ENCODE peak calls at places on chromosomes 5 and 9, in seven cellular contexts. One of them, this sample, is unnamed.

GRCh38 chr9:23567756-23568155 is 258.3 kb downstream of the ELAVL2 start:
- DNase-seq in globus pallidus: no peak
- DNase-seq in cardiac septum: no peak
- DNase-seq in activated T-cell treated with anti-CD3 and anti-CD28 coated beads, Interleukin-2, amount 50 U/mL, for 1 hour: no peak
- DNase-seq in NCI-H2171 treated with DMSO at 0.1 percent for 48 hours: no peak
- DNase-seq in DMS 273 treated with DMSO at 0.1 percent for 48 hours: no peak
- DNase-seq in Ammon's horn: no peak
- DNase-seq in this sample: no peak

GRCh38 chr5:158483202-158483870 is 616.4 kb downstream of the EBF1 start:
- DNase-seq in Ammon's horn: no peak
- DNase-seq in activated T-cell treated with anti-CD3 and anti-CD28 coated beads, Interleukin-2, amount 50 U/mL, for 1 hour: no peak
- DNase-seq in cardiac septum: no peak
- DNase-seq in NCI-H2171 treated with DMSO at 0.1 percent for 48 hours: no peak
- DNase-seq in globus pallidus: no peak
- DNase-seq in DMS 273 treated with DMSO at 0.1 percent for 48 hours: no peak
- DNase-seq in this sample: no peak

GRCh38 chr5:371811-372555 is 50.5 kb downstream of the AHRR start:
- DNase-seq in NCI-H2171 treated with DMSO at 0.1 percent for 48 hours: peak
- DNase-seq in activated T-cell treated with anti-CD3 and anti-CD28 coated beads, Interleukin-2, amount 50 U/mL, for 1 hour: no peak
- DNase-seq in cardiac septum: peak
- DNase-seq in globus pallidus: no peak
- DNase-seq in Ammon's horn: no peak
- DNase-seq in DMS 273 treated with DMSO at 0.1 percent for 48 hours: no peak
- DNase-seq in this sample: no peak

GRCh38 chr9:132949709-132950108 is 5.3 kb upstream of the TSC1 start:
- DNase-seq in globus pallidus: no peak
- DNase-seq in DMS 273 treated with DMSO at 0.1 percent for 48 hours: no peak
- DNase-seq in activated T-cell treated with anti-CD3 and anti-CD28 coated beads, Interleukin-2, amount 50 U/mL, for 1 hour: no peak
- DNase-seq in NCI-H2171 treated with DMSO at 0.1 percent for 48 hours: no peak
- DNase-seq in cardiac septum: no peak
- DNase-seq in Ammon's horn: no peak
- DNase-seq in this sample: no peak

GRCh38 chr9:13144176-13144820 is 135.2 kb downstream of the MPDZ start:
- DNase-seq in activated T-cell treated with anti-CD3 and anti-CD28 coated beads, Interleukin-2, amount 50 U/mL, for 1 hour: no peak
- DNase-seq in Ammon's horn: peak
- DNase-seq in NCI-H2171 treated with DMSO at 0.1 percent for 48 hours: no peak
- DNase-seq in DMS 273 treated with DMSO at 0.1 percent for 48 hours: no peak
- DNase-seq in globus pallidus: peak
- DNase-seq in cardiac septum: no peak
- DNase-seq in this sample: no peak

GRCh38 chr5:133921899-133922468 is 46.4 kb downstream of the C5orf15 start:
- DNase-seq in cardiac septum: no peak
- DNase-seq in globus pallidus: no peak
- DNase-seq in Ammon's horn: no peak
- DNase-seq in DMS 273 treated with DMSO at 0.1 percent for 48 hours: no peak
- DNase-seq in NCI-H2171 treated with DMSO at 0.1 percent for 48 hours: peak
- DNase-seq in activated T-cell treated with anti-CD3 and anti-CD28 coated beads, Interleukin-2, amount 50 U/mL, for 1 hour: no peak
- DNase-seq in this sample: no peak

GRCh38 chr9:98096091-98096490 is 22.9 kb downstream of the TRIM14 start:
- DNase-seq in Ammon's horn: no peak
- DNase-seq in DMS 273 treated with DMSO at 0.1 percent for 48 hours: no peak
- DNase-seq in cardiac septum: no peak
- DNase-seq in NCI-H2171 treated with DMSO at 0.1 percent for 48 hours: no peak
- DNase-seq in globus pallidus: no peak
- DNase-seq in activated T-cell treated with anti-CD3 and anti-CD28 coated beads, Interleukin-2, amount 50 U/mL, for 1 hour: no peak
- DNase-seq in this sample: no peak

GRCh38 chr9:9003184-9003583 is 1203.6 kb upstream of the DMAC1 start:
- DNase-seq in Ammon's horn: peak
- DNase-seq in activated T-cell treated with anti-CD3 and anti-CD28 coated beads, Interleukin-2, amount 50 U/mL, for 1 hour: no peak
- DNase-seq in cardiac septum: no peak
- DNase-seq in NCI-H2171 treated with DMSO at 0.1 percent for 48 hours: peak
- DNase-seq in globus pallidus: peak
- DNase-seq in DMS 273 treated with DMSO at 0.1 percent for 48 hours: no peak
- DNase-seq in this sample: no peak

GRCh38 chr9:109880276-109881169 is 100.5 kb downstream of the PALM2AKAP2 start:
- DNase-seq in Ammon's horn: no peak
- DNase-seq in activated T-cell treated with anti-CD3 and anti-CD28 coated beads, Interleukin-2, amount 50 U/mL, for 1 hour: no peak
- DNase-seq in NCI-H2171 treated with DMSO at 0.1 percent for 48 hours: peak
- DNase-seq in globus pallidus: no peak
- DNase-seq in DMS 273 treated with DMSO at 0.1 percent for 48 hours: no peak
- DNase-seq in cardiac septum: no peak
- DNase-seq in this sample: no peak

GRCh38 chr9:14687042-14687719 is 6.1 kb downstream of the ZDHHC21 start:
- DNase-seq in activated T-cell treated with anti-CD3 and anti-CD28 coated beads, Interleukin-2, amount 50 U/mL, for 1 hour: no peak
- DNase-seq in DMS 273 treated with DMSO at 0.1 percent for 48 hours: no peak
- DNase-seq in Ammon's horn: no peak
- DNase-seq in cardiac septum: no peak
- DNase-seq in NCI-H2171 treated with DMSO at 0.1 percent for 48 hours: no peak
- DNase-seq in globus pallidus: no peak
- DNase-seq in this sample: no peak

GRCh38 chr9:76109953-76110352 is 219.5 kb downstream of the PCSK5 start:
- DNase-seq in Ammon's horn: peak
- DNase-seq in NCI-H2171 treated with DMSO at 0.1 percent for 48 hours: no peak
- DNase-seq in globus pallidus: peak
- DNase-seq in activated T-cell treated with anti-CD3 and anti-CD28 coated beads, Interleukin-2, amount 50 U/mL, for 1 hour: no peak
- DNase-seq in DMS 273 treated with DMSO at 0.1 percent for 48 hours: no peak
- DNase-seq in cardiac septum: no peak
- DNase-seq in this sample: no peak

GRCh38 chr9:90956026-90956810 is 154.6 kb downstream of the SYK start:
- DNase-seq in activated T-cell treated with anti-CD3 and anti-CD28 coated beads, Interleukin-2, amount 50 U/mL, for 1 hour: no peak
- DNase-seq in cardiac septum: no peak
- DNase-seq in NCI-H2171 treated with DMSO at 0.1 percent for 48 hours: no peak
- DNase-seq in globus pallidus: no peak
- DNase-seq in DMS 273 treated with DMSO at 0.1 percent for 48 hours: no peak
- DNase-seq in Ammon's horn: no peak
- DNase-seq in this sample: peak

GRCh38 chr9:107131108-107131799 is 151.8 kb upstream of the RAD23B start:
- DNase-seq in DMS 273 treated with DMSO at 0.1 percent for 48 hours: no peak
- DNase-seq in NCI-H2171 treated with DMSO at 0.1 percent for 48 hours: peak
- DNase-seq in cardiac septum: no peak
- DNase-seq in activated T-cell treated with anti-CD3 and anti-CD28 coated beads, Interleukin-2, amount 50 U/mL, for 1 hour: no peak
- DNase-seq in Ammon's horn: peak
- DNase-seq in globus pallidus: no peak
- DNase-seq in this sample: no peak

GRCh38 chr5:69335341-69335975 is 2.9 kb upstream of the CCDC125 start:
- DNase-seq in globus pallidus: no peak
- DNase-seq in cardiac septum: no peak
- DNase-seq in DMS 273 treated with DMSO at 0.1 percent for 48 hours: no peak
- DNase-seq in NCI-H2171 treated with DMSO at 0.1 percent for 48 hours: no peak
- DNase-seq in Ammon's horn: no peak
- DNase-seq in activated T-cell treated with anti-CD3 and anti-CD28 coated beads, Interleukin-2, amount 50 U/mL, for 1 hour: no peak
- DNase-seq in this sample: no peak

GRCh38 chr5:152462021-152462721 is 57.1 kb upstream of the NMUR2 start:
- DNase-seq in cardiac septum: no peak
- DNase-seq in DMS 273 treated with DMSO at 0.1 percent for 48 hours: no peak
- DNase-seq in NCI-H2171 treated with DMSO at 0.1 percent for 48 hours: no peak
- DNase-seq in activated T-cell treated with anti-CD3 and anti-CD28 coated beads, Interleukin-2, amount 50 U/mL, for 1 hour: no peak
- DNase-seq in globus pallidus: peak
- DNase-seq in Ammon's horn: no peak
- DNase-seq in this sample: no peak

GRCh38 chr5:124665625-124666024 is 80.8 kb downstream of the ZNF608 start:
- DNase-seq in activated T-cell treated with anti-CD3 and anti-CD28 coated beads, Interleukin-2, amount 50 U/mL, for 1 hour: no peak
- DNase-seq in DMS 273 treated with DMSO at 0.1 percent for 48 hours: no peak
- DNase-seq in Ammon's horn: no peak
- DNase-seq in globus pallidus: no peak
- DNase-seq in NCI-H2171 treated with DMSO at 0.1 percent for 48 hours: no peak
- DNase-seq in cardiac septum: no peak
- DNase-seq in this sample: no peak

GRCh38 chr5:62684310-62684709 is 105.7 kb downstream of the LRRC70 start:
- DNase-seq in Ammon's horn: no peak
- DNase-seq in activated T-cell treated with anti-CD3 and anti-CD28 coated beads, Interleukin-2, amount 50 U/mL, for 1 hour: no peak
- DNase-seq in NCI-H2171 treated with DMSO at 0.1 percent for 48 hours: no peak
- DNase-seq in DMS 273 treated with DMSO at 0.1 percent for 48 hours: no peak
- DNase-seq in cardiac septum: no peak
- DNase-seq in globus pallidus: no peak
- DNase-seq in this sample: no peak

GRCh38 chr9:95109456-95109855 is 208.1 kb downstream of the FANCC start:
- DNase-seq in activated T-cell treated with anti-CD3 and anti-CD28 coated beads, Interleukin-2, amount 50 U/mL, for 1 hour: no peak
- DNase-seq in Ammon's horn: no peak
- DNase-seq in DMS 273 treated with DMSO at 0.1 percent for 48 hours: no peak
- DNase-seq in NCI-H2171 treated with DMSO at 0.1 percent for 48 hours: no peak
- DNase-seq in globus pallidus: no peak
- DNase-seq in cardiac septum: no peak
- DNase-seq in this sample: peak

GRCh38 chr5:607541-608285 is 4.4 kb upstream of the CEP72 start:
- DNase-seq in cardiac septum: peak
- DNase-seq in DMS 273 treated with DMSO at 0.1 percent for 48 hours: no peak
- DNase-seq in Ammon's horn: no peak
- DNase-seq in NCI-H2171 treated with DMSO at 0.1 percent for 48 hours: no peak
- DNase-seq in activated T-cell treated with anti-CD3 and anti-CD28 coated beads, Interleukin-2, amount 50 U/mL, for 1 hour: no peak
- DNase-seq in globus pallidus: no peak
- DNase-seq in this sample: peak

GRCh38 chr5:4700082-4700481 is 440.0 kb upstream of the ADAMTS16 start:
- DNase-seq in Ammon's horn: peak
- DNase-seq in cardiac septum: no peak
- DNase-seq in activated T-cell treated with anti-CD3 and anti-CD28 coated beads, Interleukin-2, amount 50 U/mL, for 1 hour: no peak
- DNase-seq in NCI-H2171 treated with DMSO at 0.1 percent for 48 hours: peak
- DNase-seq in DMS 273 treated with DMSO at 0.1 percent for 48 hours: peak
- DNase-seq in globus pallidus: peak
- DNase-seq in this sample: no peak

GRCh38 chr5:165631235-165631634 is 2125.8 kb downstream of the MAT2B start:
- DNase-seq in Ammon's horn: no peak
- DNase-seq in NCI-H2171 treated with DMSO at 0.1 percent for 48 hours: no peak
- DNase-seq in activated T-cell treated with anti-CD3 and anti-CD28 coated beads, Interleukin-2, amount 50 U/mL, for 1 hour: no peak
- DNase-seq in DMS 273 treated with DMSO at 0.1 percent for 48 hours: no peak
- DNase-seq in globus pallidus: no peak
- DNase-seq in cardiac septum: no peak
- DNase-seq in this sample: no peak

GRCh38 chr5:167303582-167303981 is 987.9 kb upstream of the WWC1 start:
- DNase-seq in DMS 273 treated with DMSO at 0.1 percent for 48 hours: no peak
- DNase-seq in globus pallidus: no peak
- DNase-seq in NCI-H2171 treated with DMSO at 0.1 percent for 48 hours: no peak
- DNase-seq in Ammon's horn: no peak
- DNase-seq in activated T-cell treated with anti-CD3 and anti-CD28 coated beads, Interleukin-2, amount 50 U/mL, for 1 hour: no peak
- DNase-seq in cardiac septum: no peak
- DNase-seq in this sample: no peak

GRCh38 chr5:112210430-112211005 is 208.6 kb downstream of the EPB41L4A start:
- DNase-seq in activated T-cell treated with anti-CD3 and anti-CD28 coated beads, Interleukin-2, amount 50 U/mL, for 1 hour: no peak
- DNase-seq in globus pallidus: peak
- DNase-seq in DMS 273 treated with DMSO at 0.1 percent for 48 hours: no peak
- DNase-seq in Ammon's horn: peak
- DNase-seq in NCI-H2171 treated with DMSO at 0.1 percent for 48 hours: no peak
- DNase-seq in cardiac septum: no peak
- DNase-seq in this sample: no peak

GRCh38 chr9:95174038-95174437 is 143.5 kb downstream of the FANCC start:
- DNase-seq in DMS 273 treated with DMSO at 0.1 percent for 48 hours: no peak
- DNase-seq in activated T-cell treated with anti-CD3 and anti-CD28 coated beads, Interleukin-2, amount 50 U/mL, for 1 hour: no peak
- DNase-seq in NCI-H2171 treated with DMSO at 0.1 percent for 48 hours: no peak
- DNase-seq in globus pallidus: no peak
- DNase-seq in cardiac septum: no peak
- DNase-seq in Ammon's horn: no peak
- DNase-seq in this sample: no peak

GRCh38 chr5:127673401-127673800 is 24.5 kb downstream of the CTXN3 start:
- DNase-seq in activated T-cell treated with anti-CD3 and anti-CD28 coated beads, Interleukin-2, amount 50 U/mL, for 1 hour: no peak
- DNase-seq in cardiac septum: no peak
- DNase-seq in NCI-H2171 treated with DMSO at 0.1 percent for 48 hours: no peak
- DNase-seq in Ammon's horn: no peak
- DNase-seq in globus pallidus: no peak
- DNase-seq in DMS 273 treated with DMSO at 0.1 percent for 48 hours: no peak
- DNase-seq in this sample: no peak

GRCh38 chr9:3268260-3268659 is 257.5 kb downstream of the RFX3 start:
- DNase-seq in NCI-H2171 treated with DMSO at 0.1 percent for 48 hours: no peak
- DNase-seq in DMS 273 treated with DMSO at 0.1 percent for 48 hours: no peak
- DNase-seq in globus pallidus: no peak
- DNase-seq in activated T-cell treated with anti-CD3 and anti-CD28 coated beads, Interleukin-2, amount 50 U/mL, for 1 hour: no peak
- DNase-seq in Ammon's horn: no peak
- DNase-seq in cardiac septum: no peak
- DNase-seq in this sample: no peak

GRCh38 chr5:130286971-130287370 is 382.7 kb downstream of the CHSY3 start:
- DNase-seq in DMS 273 treated with DMSO at 0.1 percent for 48 hours: no peak
- DNase-seq in activated T-cell treated with anti-CD3 and anti-CD28 coated beads, Interleukin-2, amount 50 U/mL, for 1 hour: no peak
- DNase-seq in globus pallidus: no peak
- DNase-seq in Ammon's horn: no peak
- DNase-seq in cardiac septum: no peak
- DNase-seq in NCI-H2171 treated with DMSO at 0.1 percent for 48 hours: no peak
- DNase-seq in this sample: no peak